ENCODE peak calls at places on chromosomes 6 and 20, in ten cellular contexts. One of them, this sample, is unnamed.

GRCh38 chr6:10433322-10433721 is 18.4 kb upstream of the TFAP2A start:
- DNase-seq in cardiac fibroblast: no peak
- DNase-seq in EL: no peak
- DNase-seq in lower lobe of right lung: no peak
- DNase-seq in psoas muscle: no peak
- DNase-seq in occipital lobe: no peak
- DNase-seq in astrocyte of the cerebellum: no peak
- DNase-seq in anterior cingulate cortex: no peak
- DNase-seq in RWPE1: no peak
- DNase-seq in mesothelial cell of epicardium: no peak
- DNase-seq in this sample: no peak

GRCh38 chr6:148509789-148510581 is 167.3 kb downstream of the SASH1 start:
- DNase-seq in cardiac fibroblast: peak; percentile 98
- DNase-seq in EL: peak; percentile 98
- DNase-seq in lower lobe of right lung: peak; percentile 75
- DNase-seq in psoas muscle: peak; percentile 84
- DNase-seq in occipital lobe: peak; percentile 58
- DNase-seq in astrocyte of the cerebellum: peak; percentile 94
- DNase-seq in anterior cingulate cortex: no peak
- DNase-seq in RWPE1: peak; percentile 58
- DNase-seq in mesothelial cell of epicardium: no peak
- DNase-seq in this sample: no peak

GRCh38 chr6:28657756-28658465 is 132.2 kb downstream of the GPX5 start:
- DNase-seq in cardiac fibroblast: peak; percentile 73
- DNase-seq in EL: peak; percentile 67
- DNase-seq in lower lobe of right lung: no peak
- DNase-seq in psoas muscle: peak; percentile 50
- DNase-seq in occipital lobe: no peak
- DNase-seq in astrocyte of the cerebellum: no peak
- DNase-seq in anterior cingulate cortex: peak; percentile 45
- DNase-seq in RWPE1: peak; percentile 73
- DNase-seq in mesothelial cell of epicardium: no peak
- DNase-seq in this sample: no peak

GRCh38 chr6:21987501-21987957 is 309.3 kb downstream of the PRL start:
- DNase-seq in cardiac fibroblast: peak; percentile 96
- DNase-seq in EL: peak; percentile 94
- DNase-seq in lower lobe of right lung: peak; percentile 48
- DNase-seq in psoas muscle: peak; percentile 73
- DNase-seq in occipital lobe: no peak
- DNase-seq in astrocyte of the cerebellum: peak; percentile 55
- DNase-seq in anterior cingulate cortex: peak; percentile 4
- DNase-seq in RWPE1: peak; percentile 76
- DNase-seq in mesothelial cell of epicardium: peak; percentile 29
- DNase-seq in this sample: peak; percentile 6

GRCh38 chr6:157223021-157223430 is 100.3 kb downstream of the TMEM242 start:
- DNase-seq in cardiac fibroblast: no peak
- DNase-seq in EL: peak; percentile 40
- DNase-seq in lower lobe of right lung: no peak
- DNase-seq in psoas muscle: no peak
- DNase-seq in occipital lobe: no peak
- DNase-seq in astrocyte of the cerebellum: no peak
- DNase-seq in anterior cingulate cortex: no peak
- DNase-seq in RWPE1: no peak
- DNase-seq in mesothelial cell of epicardium: no peak
- DNase-seq in this sample: no peak

GRCh38 chr20:12965212-12965879 is 43.4 kb upstream of the SPTLC3 start:
- DNase-seq in cardiac fibroblast: no peak
- DNase-seq in EL: no peak
- DNase-seq in lower lobe of right lung: no peak
- DNase-seq in psoas muscle: no peak
- DNase-seq in occipital lobe: no peak
- DNase-seq in astrocyte of the cerebellum: no peak
- DNase-seq in anterior cingulate cortex: peak; percentile 11
- DNase-seq in RWPE1: no peak
- DNase-seq in mesothelial cell of epicardium: no peak
- DNase-seq in this sample: no peak

GRCh38 chr20:62523473-62524203 is 47.8 kb upstream of the GATA5 start:
- DNase-seq in cardiac fibroblast: no peak
- DNase-seq in EL: no peak
- DNase-seq in lower lobe of right lung: no peak
- DNase-seq in psoas muscle: no peak
- DNase-seq in occipital lobe: no peak
- DNase-seq in astrocyte of the cerebellum: no peak
- DNase-seq in anterior cingulate cortex: no peak
- DNase-seq in RWPE1: no peak
- DNase-seq in mesothelial cell of epicardium: no peak
- DNase-seq in this sample: no peak

GRCh38 chr6:34598725-34599124 is 42.6 kb upstream of the SPDEF start:
- DNase-seq in cardiac fibroblast: no peak
- DNase-seq in EL: no peak
- DNase-seq in lower lobe of right lung: no peak
- DNase-seq in psoas muscle: no peak
- DNase-seq in occipital lobe: no peak
- DNase-seq in astrocyte of the cerebellum: no peak
- DNase-seq in anterior cingulate cortex: no peak
- DNase-seq in RWPE1: no peak
- DNase-seq in mesothelial cell of epicardium: no peak
- DNase-seq in this sample: no peak

GRCh38 chr6:8047466-8048292 is 16.5 kb downstream of the BLOC1S5 start:
- DNase-seq in cardiac fibroblast: peak; percentile 49
- DNase-seq in EL: no peak
- DNase-seq in lower lobe of right lung: no peak
- DNase-seq in psoas muscle: no peak
- DNase-seq in occipital lobe: no peak
- DNase-seq in astrocyte of the cerebellum: peak; percentile 39
- DNase-seq in anterior cingulate cortex: no peak
- DNase-seq in RWPE1: peak; percentile 26
- DNase-seq in mesothelial cell of epicardium: no peak
- DNase-seq in this sample: no peak

GRCh38 chr20:24158271-24158670 is 169.7 kb upstream of the GGTLC1 start:
- DNase-seq in cardiac fibroblast: no peak
- DNase-seq in EL: no peak
- DNase-seq in lower lobe of right lung: no peak
- DNase-seq in psoas muscle: no peak
- DNase-seq in occipital lobe: no peak
- DNase-seq in astrocyte of the cerebellum: no peak
- DNase-seq in anterior cingulate cortex: no peak
- DNase-seq in RWPE1: no peak
- DNase-seq in mesothelial cell of epicardium: no peak
- DNase-seq in this sample: no peak

GRCh38 chr6:119713903-119714302 is 364.3 kb upstream of the MAN1A1 start:
- DNase-seq in cardiac fibroblast: peak; percentile 2
- DNase-seq in EL: no peak
- DNase-seq in lower lobe of right lung: no peak
- DNase-seq in psoas muscle: no peak
- DNase-seq in occipital lobe: no peak
- DNase-seq in astrocyte of the cerebellum: peak; percentile 13
- DNase-seq in anterior cingulate cortex: no peak
- DNase-seq in RWPE1: no peak
- DNase-seq in mesothelial cell of epicardium: no peak
- DNase-seq in this sample: no peak

GRCh38 chr6:155196891-155197290 is 66.9 kb upstream of the CLDN20 start:
- DNase-seq in cardiac fibroblast: no peak
- DNase-seq in EL: no peak
- DNase-seq in lower lobe of right lung: no peak
- DNase-seq in psoas muscle: no peak
- DNase-seq in occipital lobe: no peak
- DNase-seq in astrocyte of the cerebellum: no peak
- DNase-seq in anterior cingulate cortex: no peak
- DNase-seq in RWPE1: no peak
- DNase-seq in mesothelial cell of epicardium: no peak
- DNase-seq in this sample: no peak

GRCh38 chr6:40930555-40930954 is 108.5 kb downstream of the UNC5CL start:
- DNase-seq in cardiac fibroblast: peak; percentile 65
- DNase-seq in EL: no peak
- DNase-seq in lower lobe of right lung: no peak
- DNase-seq in psoas muscle: no peak
- DNase-seq in occipital lobe: no peak
- DNase-seq in astrocyte of the cerebellum: no peak
- DNase-seq in anterior cingulate cortex: no peak
- DNase-seq in RWPE1: no peak
- DNase-seq in mesothelial cell of epicardium: no peak
- DNase-seq in this sample: no peak

GRCh38 chr6:158232445-158233213 is 64.5 kb downstream of the GTF2H5 start:
- DNase-seq in cardiac fibroblast: peak; percentile 77
- DNase-seq in EL: peak; percentile 68
- DNase-seq in lower lobe of right lung: peak; percentile 71
- DNase-seq in psoas muscle: peak; percentile 80
- DNase-seq in occipital lobe: peak; percentile 35
- DNase-seq in astrocyte of the cerebellum: no peak
- DNase-seq in anterior cingulate cortex: peak; percentile 55
- DNase-seq in RWPE1: peak; percentile 38
- DNase-seq in mesothelial cell of epicardium: peak; percentile 46
- DNase-seq in this sample: peak; percentile 53

GRCh38 chr20:5770240-5770986 is 20.2 kb downstream of the SHLD1 start:
- DNase-seq in cardiac fibroblast: no peak
- DNase-seq in EL: peak; percentile 8
- DNase-seq in lower lobe of right lung: no peak
- DNase-seq in psoas muscle: no peak
- DNase-seq in occipital lobe: no peak
- DNase-seq in astrocyte of the cerebellum: no peak
- DNase-seq in anterior cingulate cortex: no peak
- DNase-seq in RWPE1: no peak
- DNase-seq in mesothelial cell of epicardium: no peak
- DNase-seq in this sample: no peak

GRCh38 chr6:91097316-91097878 is 510.5 kb upstream of the MAP3K7 start:
- DNase-seq in cardiac fibroblast: peak; percentile 34
- DNase-seq in EL: no peak
- DNase-seq in lower lobe of right lung: no peak
- DNase-seq in psoas muscle: peak; percentile 68
- DNase-seq in occipital lobe: peak; percentile 4
- DNase-seq in astrocyte of the cerebellum: peak; percentile 63
- DNase-seq in anterior cingulate cortex: peak; percentile 65
- DNase-seq in RWPE1: no peak
- DNase-seq in mesothelial cell of epicardium: no peak
- DNase-seq in this sample: peak; percentile 35

GRCh38 chr20:64159711-64160110 is 4.5 kb upstream of the MYT1 start:
- DNase-seq in cardiac fibroblast: no peak
- DNase-seq in EL: no peak
- DNase-seq in lower lobe of right lung: peak; percentile 31
- DNase-seq in psoas muscle: no peak
- DNase-seq in occipital lobe: no peak
- DNase-seq in astrocyte of the cerebellum: no peak
- DNase-seq in anterior cingulate cortex: no peak
- DNase-seq in RWPE1: no peak
- DNase-seq in mesothelial cell of epicardium: no peak
- DNase-seq in this sample: no peak

GRCh38 chr20:47451602-47451904 is 50.1 kb upstream of the NCOA3 start:
- DNase-seq in cardiac fibroblast: no peak
- DNase-seq in EL: no peak
- DNase-seq in lower lobe of right lung: no peak
- DNase-seq in psoas muscle: no peak
- DNase-seq in occipital lobe: no peak
- DNase-seq in astrocyte of the cerebellum: no peak
- DNase-seq in anterior cingulate cortex: no peak
- DNase-seq in RWPE1: no peak
- DNase-seq in mesothelial cell of epicardium: no peak
- DNase-seq in this sample: no peak

GRCh38 chr20:625360-625932 is 15.3 kb upstream of the TCF15 start:
- DNase-seq in cardiac fibroblast: no peak
- DNase-seq in EL: no peak
- DNase-seq in lower lobe of right lung: peak; percentile 7
- DNase-seq in psoas muscle: no peak
- DNase-seq in occipital lobe: no peak
- DNase-seq in astrocyte of the cerebellum: no peak
- DNase-seq in anterior cingulate cortex: no peak
- DNase-seq in RWPE1: no peak
- DNase-seq in mesothelial cell of epicardium: no peak
- DNase-seq in this sample: no peak